ENCODE peak calls at places on chromosomes 3 and 15, in ten cellular contexts. K, T, C, E, P, R, H, U, X and Q are unnamed samples.

GRCh38 chr3:74787008-74787407 is 172.5 kb upstream of the CNTN3 start:
- DNase-seq in K (no peak), T (no peak), C (no peak), E (no peak), P (no peak), R (no peak), H (no peak), U (no peak), X (no peak), Q (no peak)

GRCh38 chr15:36501063-36501678 is 78.3 kb upstream of the CDIN1 start:
- DNase-seq in K (peak; percentile 10), T (peak; percentile 13), C (no peak), E (peak; percentile 60), P (peak; percentile 18), R (no peak), H (peak; percentile 48), U (no peak), X (peak; percentile 77), Q (no peak)

GRCh38 chr15:22895465-22896190 is 57.2 kb downstream of the NIPA2 start:
- DNase-seq in K (no peak), T (peak; percentile 91), C (peak; percentile 66), E (no peak), P (no peak), R (no peak), H (no peak), U (no peak), X (peak; percentile 30), Q (no peak)

GRCh38 chr3:147758786-147759185 is 349.6 kb downstream of the ZIC1 start:
- DNase-seq in K (no peak), T (no peak), C (no peak), E (no peak), P (peak; percentile 4), R (no peak), H (no peak), U (no peak), X (peak; percentile 70), Q (no peak)

GRCh38 chr15:101676965-101677364 is 24.8 kb upstream of the TM2D3 start:
- DNase-seq in K (no peak), T (no peak), C (no peak), E (no peak), P (no peak), R (no peak), H (peak; percentile 84), U (no peak), X (peak; percentile 44), Q (no peak)

GRCh38 chr3:194204036-194204792 is 68.3 kb downstream of the HES1 start:
- DNase-seq in K (no peak), T (peak; percentile 33), C (peak; percentile 73), E (no peak), P (no peak), R (no peak), H (no peak), U (no peak), X (no peak), Q (no peak)

GRCh38 chr15:69014454-69014853 is at the start of gene NOX5:
- DNase-seq in K (no peak), T (no peak), C (no peak), E (no peak), P (no peak), R (no peak), H (no peak), U (no peak), X (peak; percentile 92), Q (no peak)

GRCh38 chr3:161163297-161163696 is 57.8 kb upstream of the NMD3 start:
- DNase-seq in K (no peak), T (no peak), C (no peak), E (no peak), P (no peak), R (no peak), H (peak; percentile 83), U (no peak), X (peak; percentile 87), Q (no peak)

GRCh38 chr3:186588619-186589018 is 18.1 kb downstream of the DNAJB11 start:
- DNase-seq in K (no peak), T (no peak), C (no peak), E (no peak), P (no peak), R (no peak), H (no peak), U (no peak), X (peak; percentile 26), Q (no peak)

GRCh38 chr3:197907196-197907595 is 42.8 kb upstream of the RPL35A start:
- DNase-seq in K (no peak), T (no peak), C (no peak), E (no peak), P (no peak), R (no peak), H (no peak), U (no peak), X (peak; percentile 57), Q (no peak)

GRCh38 chr15:73654659-73655058 is 21.5 kb upstream of the NPTN start:
- DNase-seq in K (no peak), T (no peak), C (no peak), E (no peak), P (no peak), R (no peak), H (no peak), U (no peak), X (no peak), Q (no peak)

GRCh38 chr3:45272411-45272810 is 46.3 kb upstream of the TMEM158 start:
- DNase-seq in K (no peak), T (no peak), C (no peak), E (no peak), P (no peak), R (no peak), H (no peak), U (no peak), X (no peak), Q (no peak)

GRCh38 chr3:134149286-134149685 is 101.4 kb downstream of the RYK start:
- DNase-seq in K (no peak), T (no peak), C (no peak), E (no peak), P (no peak), R (no peak), H (no peak), U (no peak), X (peak; percentile 3), Q (no peak)

GRCh38 chr3:134144694-134145093 is 106.0 kb downstream of the RYK start:
- DNase-seq in K (no peak), T (no peak), C (no peak), E (no peak), P (no peak), R (no peak), H (peak; percentile 48), U (no peak), X (no peak), Q (no peak)

GRCh38 chr3:134148534-134148933 is 102.1 kb downstream of the RYK start:
- DNase-seq in K (no peak), T (no peak), C (no peak), E (no peak), P (no peak), R (no peak), H (no peak), U (no peak), X (peak; percentile 57), Q (no peak)

GRCh38 chr3:134145183-134145582 is 105.5 kb downstream of the RYK start:
- DNase-seq in K (no peak), T (no peak), C (no peak), E (no peak), P (no peak), R (no peak), H (no peak), U (no peak), X (no peak), Q (no peak)

GRCh38 chr3:134147411-134147810 is 103.2 kb downstream of the RYK start:
- DNase-seq in K (no peak), T (no peak), C (no peak), E (no peak), P (no peak), R (no peak), H (no peak), U (no peak), X (no peak), Q (no peak)
- H3K9me3 ChIP-seq in K (no peaks in the 10 kb centered on the region), T (no peaks in the 10 kb centered on the region), C (no peaks in the 10 kb centered on the region), E (no peaks in the 10 kb centered on the region), P (no peaks in the 10 kb centered on the region), R (no peaks in the 10 kb centered on the region), H (no peaks in the 10 kb centered on the region), U (no peaks in the 10 kb centered on the region), X (no peaks in the 10 kb centered on the region), Q (no peaks in the 10 kb centered on the region)

GRCh38 chr15:99644913-99645549 is 79.2 kb downstream of the MEF2A start:
- DNase-seq in K (no peak), T (no peak), C (no peak), E (no peak), P (no peak), R (no peak), H (no peak), U (no peak), X (no peak), Q (no peak)
- H3K9me3 ChIP-seq in K (peaks cover 3% of the 10 kb centered on the region), T (peaks cover 6% of the 10 kb centered on the region), C (no peaks in the 10 kb centered on the region), E (peaks cover 11% of the 10 kb centered on the region), P (no peaks in the 10 kb centered on the region), R (peaks cover 23% of the 10 kb centered on the region), H (no peaks in the 10 kb centered on the region), U (peaks cover 7% of the 10 kb centered on the region), X (no peaks in the 10 kb centered on the region), Q (no peaks in the 10 kb centered on the region)

DNA sequence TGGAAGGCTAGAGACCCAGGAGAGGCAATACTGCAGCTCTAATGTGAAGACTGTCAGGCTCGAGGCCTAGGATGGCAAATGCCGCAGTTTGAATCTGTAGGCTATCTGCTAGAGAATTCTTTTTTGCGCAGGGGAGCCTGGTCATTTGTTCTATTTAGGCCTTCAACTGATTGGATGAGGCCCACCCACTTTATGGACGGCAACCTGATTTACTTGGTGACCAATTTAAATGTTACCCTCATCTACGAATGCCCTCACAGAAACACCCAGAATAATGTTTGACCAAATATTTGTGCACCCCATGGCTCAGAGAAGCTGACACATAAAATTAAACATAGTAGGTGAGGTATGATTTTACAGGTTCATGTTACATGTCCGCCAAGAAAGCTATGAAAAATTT is 300.7 kb upstream of the GRM7 start:
- DNase-seq in K (no peak), T (no peak), C (no peak), E (no peak), P (no peak), R (no peak), H (no peak), U (no peak), X (no peak), Q (no peak)
- H3K9me3 ChIP-seq in K (no peaks in the 10 kb centered on the region), T (no peaks in the 10 kb centered on the region), C (no peaks in the 10 kb centered on the region), E (no peaks in the 10 kb centered on the region), P (no peaks in the 10 kb centered on the region), R (no peaks in the 10 kb centered on the region), H (peaks cover 2% of the 10 kb centered on the region), U (no peaks in the 10 kb centered on the region), X (no peaks in the 10 kb centered on the region), Q (no peaks in the 10 kb centered on the region)

GRCh38 chr3:115876860-115877646 is 253.7 kb downstream of the GAP43 start:
- DNase-seq in K (no peak), T (no peak), C (no peak), E (no peak), P (no peak), R (no peak), H (no peak), U (no peak), X (peak; percentile 32), Q (no peak)

GRCh38 chr3:115877647-115877934 is 254.3 kb downstream of the GAP43 start:
- DNase-seq in K (no peak), T (no peak), C (no peak), E (no peak), P (no peak), R (no peak), H (no peak), U (no peak), X (no peak), Q (no peak)

DNA sequence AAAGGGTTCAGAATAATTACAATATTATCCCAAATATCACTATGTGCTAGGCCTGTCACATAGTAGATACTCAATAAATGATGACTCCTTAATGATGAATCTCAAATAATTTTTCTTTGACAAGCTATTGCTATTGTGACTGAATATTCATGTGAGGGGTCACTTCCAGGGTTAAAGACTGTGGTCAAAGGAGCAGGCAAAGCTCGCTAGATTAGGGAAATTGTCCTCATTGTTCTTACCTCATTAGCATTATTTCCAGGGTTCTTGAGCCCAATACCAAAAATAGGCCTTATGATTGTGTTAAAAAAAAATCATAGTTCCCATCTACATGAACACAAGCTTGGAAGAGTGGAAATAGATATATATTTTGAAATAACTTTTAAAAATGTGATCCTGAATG is 252.2 kb downstream of the GAP43 start:
- DNase-seq in K (no peak), T (no peak), C (no peak), E (no peak), P (no peak), R (no peak), H (no peak), U (no peak), X (no peak), Q (no peak)
- H3K9me3 ChIP-seq in K (no peaks in the 10 kb centered on the region), T (no peaks in the 10 kb centered on the region), C (no peaks in the 10 kb centered on the region), E (no peaks in the 10 kb centered on the region), P (no peaks in the 10 kb centered on the region), R (no peaks in the 10 kb centered on the region), H (no peaks in the 10 kb centered on the region), U (no peaks in the 10 kb centered on the region), X (no peaks in the 10 kb centered on the region), Q (no peaks in the 10 kb centered on the region)